ENCODE peak calls at places on chromosomes 16 and 17, in eight cellular contexts. One of them, this sample, is unnamed.

GRCh38 chr16:53848950-53849349 is 145.0 kb downstream of the FTO start:
- DNase-seq in fibroblast of lung: no peak
- DNase-seq in GM23338: no peak
- DNase-seq in PC-9: no peak
- DNase-seq in astrocyte: no peak
- DNase-seq in PC-3: no peak
- DNase-seq in MM.1S: no peak
- DNase-seq in neural progenitor cell: no peak
- DNase-seq in this sample: no peak

GRCh38 chr16:75471723-75472634 is 7.5 kb upstream of the TMEM170A start:
- DNase-seq in GM23338: peak; percentile 82
- DNase-seq in astrocyte: peak; percentile 28
- DNase-seq in neural progenitor cell: peak; percentile 69
- DNase-seq in PC-3: peak; percentile 69
- DNase-seq in MM.1S: peak; percentile 14
- DNase-seq in fibroblast of lung: peak; percentile 44
- DNase-seq in PC-9: peak; percentile 54
- DNase-seq in this sample: peak; percentile 55

GRCh38 chr16:66069576-66069975 is 296.9 kb upstream of the CDH5 start:
- DNase-seq in GM23338: no peak
- DNase-seq in MM.1S: no peak
- DNase-seq in astrocyte: no peak
- DNase-seq in neural progenitor cell: no peak
- DNase-seq in fibroblast of lung: no peak
- DNase-seq in PC-3: no peak
- DNase-seq in PC-9: no peak
- DNase-seq in this sample: no peak

GRCh38 chr17:29076722-29077121 is 33.8 kb downstream of the PIPOX start:
- DNase-seq in GM23338: peak; percentile 76
- DNase-seq in PC-9: no peak
- DNase-seq in astrocyte: no peak
- DNase-seq in fibroblast of lung: no peak
- DNase-seq in neural progenitor cell: peak; percentile 30
- DNase-seq in PC-3: no peak
- DNase-seq in MM.1S: no peak
- DNase-seq in this sample: no peak

GRCh38 chr17:31495049-31495885 is 103.8 kb downstream of the RAB11FIP4 start:
- DNase-seq in PC-9: peak; percentile 91
- DNase-seq in GM23338: no peak
- DNase-seq in fibroblast of lung: no peak
- DNase-seq in neural progenitor cell: no peak
- DNase-seq in astrocyte: no peak
- DNase-seq in MM.1S: no peak
- DNase-seq in PC-3: peak; percentile 46
- DNase-seq in this sample: peak; percentile 37

GRCh38 chr17:40448213-40448638 is 5.0 kb downstream of the IGFBP4 start:
- DNase-seq in GM23338: no peak
- DNase-seq in PC-9: no peak
- DNase-seq in neural progenitor cell: no peak
- DNase-seq in MM.1S: no peak
- DNase-seq in astrocyte: no peak
- DNase-seq in fibroblast of lung: no peak
- DNase-seq in PC-3: no peak
- DNase-seq in this sample: no peak

GRCh38 chr16:46927273-46927672 is 43.1 kb downstream of the GPT2 start:
- DNase-seq in MM.1S: no peak
- DNase-seq in astrocyte: no peak
- DNase-seq in neural progenitor cell: no peak
- DNase-seq in PC-3: no peak
- DNase-seq in fibroblast of lung: no peak
- DNase-seq in PC-9: no peak
- DNase-seq in GM23338: no peak
- DNase-seq in this sample: no peak

GRCh38 chr17:76553163-76553908 is 13.5 kb downstream of the PRCD start:
- DNase-seq in GM23338: no peak
- DNase-seq in PC-3: no peak
- DNase-seq in astrocyte: no peak
- DNase-seq in MM.1S: no peak
- DNase-seq in PC-9: no peak
- DNase-seq in neural progenitor cell: no peak
- DNase-seq in fibroblast of lung: no peak
- DNase-seq in this sample: no peak

GRCh38 chr17:61412860-61413653 is 13.4 kb downstream of the TBX2 start:
- DNase-seq in fibroblast of lung: no peak
- DNase-seq in PC-3: no peak
- DNase-seq in MM.1S: no peak
- DNase-seq in neural progenitor cell: peak; percentile 60
- DNase-seq in astrocyte: no peak
- DNase-seq in PC-9: no peak
- DNase-seq in GM23338: peak; percentile 64
- DNase-seq in this sample: no peak

GRCh38 chr17:61411944-61412859 is 12.6 kb downstream of the TBX2 start:
- DNase-seq in PC-3: peak; percentile 89
- DNase-seq in neural progenitor cell: peak; percentile 92
- DNase-seq in astrocyte: peak; percentile 70
- DNase-seq in GM23338: peak; percentile 78
- DNase-seq in PC-9: peak; percentile 63
- DNase-seq in fibroblast of lung: peak; percentile 80
- DNase-seq in MM.1S: peak; percentile 75
- DNase-seq in this sample: peak; percentile 81

GRCh38 chr17:61410100-61410551 is 10.5 kb downstream of the TBX2 start:
- DNase-seq in astrocyte: no peak
- DNase-seq in neural progenitor cell: no peak
- DNase-seq in fibroblast of lung: no peak
- DNase-seq in PC-9: no peak
- DNase-seq in MM.1S: no peak
- DNase-seq in GM23338: no peak
- DNase-seq in PC-3: no peak
- DNase-seq in this sample: no peak

GRCh38 chr17:61410555-61411089 is 11.0 kb downstream of the TBX2 start:
- DNase-seq in fibroblast of lung: peak; percentile 76
- DNase-seq in GM23338: peak; percentile 91
- DNase-seq in neural progenitor cell: peak; percentile 89
- DNase-seq in PC-3: no peak
- DNase-seq in astrocyte: peak; percentile 57
- DNase-seq in PC-9: no peak
- DNase-seq in MM.1S: peak; percentile 59
- DNase-seq in this sample: no peak

GRCh38 chr17:61411114-61411943 is 11.7 kb downstream of the TBX2 start:
- DNase-seq in PC-3: peak; percentile 86
- DNase-seq in astrocyte: peak; percentile 61
- DNase-seq in MM.1S: peak; percentile 39
- DNase-seq in fibroblast of lung: peak; percentile 77
- DNase-seq in neural progenitor cell: peak; percentile 87
- DNase-seq in PC-9: peak; percentile 52
- DNase-seq in GM23338: peak; percentile 70
- DNase-seq in this sample: peak; percentile 48
- TF ChIP-seq EZH2 in PC-3: no peak
- TF ChIP-seq EZH2 in astrocyte: peak; percentile 24
- TF ChIP-seq EZH2 in MM.1S: no peak
- TF ChIP-seq EZH2 in fibroblast of lung: no peak
- TF ChIP-seq EZH2 in neural progenitor cell: peak; percentile 18
- TF ChIP-seq EZH2 in PC-9: no peak
- TF ChIP-seq EZH2 in GM23338: peak; percentile 60
- TF ChIP-seq EZH2 in this sample: no peak

GRCh38 chr17:2025220-2025621 is at the start of gene RTN4RL1:
- DNase-seq in GM23338: peak; percentile 72
- DNase-seq in fibroblast of lung: peak; percentile 57
- DNase-seq in neural progenitor cell: peak; percentile 81
- DNase-seq in PC-9: peak; percentile 60
- DNase-seq in astrocyte: peak; percentile 31
- DNase-seq in MM.1S: peak; percentile 29
- DNase-seq in PC-3: peak; percentile 88
- DNase-seq in this sample: peak; percentile 85
- TF ChIP-seq EZH2 in GM23338: peak; percentile 46
- TF ChIP-seq EZH2 in fibroblast of lung: no peak
- TF ChIP-seq EZH2 in neural progenitor cell: no peak
- TF ChIP-seq EZH2 in PC-9: no peak
- TF ChIP-seq EZH2 in astrocyte: peak; percentile 27
- TF ChIP-seq EZH2 in MM.1S: no peak
- TF ChIP-seq EZH2 in PC-3: no peak
- TF ChIP-seq EZH2 in this sample: no peak

GRCh38 chr17:6557040-6557438 is 684 bp upstream of the PITPNM3 start:
- DNase-seq in PC-3: no peak
- DNase-seq in MM.1S: no peak
- DNase-seq in astrocyte: no peak
- DNase-seq in neural progenitor cell: no peak
- DNase-seq in GM23338: no peak
- DNase-seq in fibroblast of lung: no peak
- DNase-seq in PC-9: no peak
- DNase-seq in this sample: no peak
- TF ChIP-seq EZH2 in PC-3: no peak
- TF ChIP-seq EZH2 in MM.1S: peak; percentile 43
- TF ChIP-seq EZH2 in astrocyte: no peak
- TF ChIP-seq EZH2 in neural progenitor cell: no peak
- TF ChIP-seq EZH2 in GM23338: no peak
- TF ChIP-seq EZH2 in fibroblast of lung: no peak
- TF ChIP-seq EZH2 in PC-9: no peak
- TF ChIP-seq EZH2 in this sample: no peak

DNA sequence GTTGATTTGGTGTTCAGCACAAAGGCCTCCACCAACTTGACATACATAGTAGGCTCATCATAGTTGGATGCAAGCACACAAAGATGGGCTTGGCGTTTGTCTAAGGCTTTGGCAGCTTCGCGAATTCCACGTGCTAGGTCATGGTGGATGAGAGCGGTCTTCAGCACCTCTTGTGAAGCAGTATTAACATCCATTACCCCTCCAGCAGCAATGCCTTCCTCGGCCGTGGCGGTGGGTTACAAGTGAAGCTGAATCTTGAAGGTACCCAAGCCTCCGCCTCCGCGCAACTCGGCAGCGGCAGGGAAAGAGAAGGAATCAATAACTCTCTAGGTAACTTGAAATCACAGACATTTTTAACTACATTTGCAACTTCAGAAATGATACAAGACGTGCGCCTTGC is 1.1 kb upstream of the PELP1 start:
- DNase-seq in astrocyte: no peak
- DNase-seq in PC-3: no peak
- DNase-seq in fibroblast of lung: no peak
- DNase-seq in PC-9: no peak
- DNase-seq in GM23338: no peak
- DNase-seq in MM.1S: no peak
- DNase-seq in neural progenitor cell: no peak
- DNase-seq in this sample: no peak
- TF ChIP-seq EZH2 in astrocyte: no peak
- TF ChIP-seq EZH2 in PC-3: no peak
- TF ChIP-seq EZH2 in fibroblast of lung: no peak
- TF ChIP-seq EZH2 in PC-9: no peak
- TF ChIP-seq EZH2 in GM23338: no peak
- TF ChIP-seq EZH2 in MM.1S: no peak
- TF ChIP-seq EZH2 in neural progenitor cell: no peak
- TF ChIP-seq EZH2 in this sample: no peak